ENCODE peak calls at places on chromosomes 5 and 9, in seven cellular contexts. One of them, this sample, is unnamed.

GRCh38 chr9:135455401-135456030 is 24.1 kb upstream of the PPP1R26 start:
- DNase-seq in astrocyte: no peak
- DNase-seq in tibial artery: no peak
- DNase-seq in aorta: no peak
- DNase-seq in RWPE2: no peak
- DNase-seq in IMR-90: no peak
- DNase-seq in tibial nerve: no peak
- DNase-seq in this sample: no peak

GRCh38 chr5:116492776-116493175 is 81.8 kb downstream of the SEMA6A start:
- DNase-seq in astrocyte: no peak
- DNase-seq in aorta: no peak
- DNase-seq in tibial nerve: no peak
- DNase-seq in tibial artery: no peak
- DNase-seq in RWPE2: peak; percentile 69
- DNase-seq in IMR-90: no peak
- DNase-seq in this sample: no peak

GRCh38 chr9:94599102-94599501 is 5.5 kb upstream of the FBP2 start:
- DNase-seq in IMR-90: no peak
- DNase-seq in tibial nerve: no peak
- DNase-seq in tibial artery: no peak
- DNase-seq in aorta: no peak
- DNase-seq in astrocyte: no peak
- DNase-seq in RWPE2: no peak
- DNase-seq in this sample: no peak

GRCh38 chr5:56545016-56545415 is 270.3 kb upstream of the MAP3K1 start:
- DNase-seq in aorta: no peak
- DNase-seq in tibial nerve: no peak
- DNase-seq in tibial artery: no peak
- DNase-seq in IMR-90: peak; percentile 69
- DNase-seq in astrocyte: no peak
- DNase-seq in RWPE2: no peak
- DNase-seq in this sample: no peak

GRCh38 chr5:388266-389196 is 54.4 kb upstream of the EXOC3 start:
- DNase-seq in tibial nerve: no peak
- DNase-seq in tibial artery: no peak
- DNase-seq in astrocyte: no peak
- DNase-seq in RWPE2: peak; percentile 55
- DNase-seq in IMR-90: no peak
- DNase-seq in aorta: peak; percentile 42
- DNase-seq in this sample: no peak

GRCh38 chr5:158967566-158967965 is 132.2 kb downstream of the EBF1 start:
- DNase-seq in tibial nerve: no peak
- DNase-seq in aorta: no peak
- DNase-seq in IMR-90: peak; percentile 32
- DNase-seq in RWPE2: no peak
- DNase-seq in tibial artery: no peak
- DNase-seq in astrocyte: peak; percentile 10
- DNase-seq in this sample: no peak

GRCh38 chr5:149728303-149728702 is 1.8 kb upstream of the PPARGC1B start:
- DNase-seq in tibial nerve: no peak
- DNase-seq in aorta: no peak
- DNase-seq in tibial artery: no peak
- DNase-seq in IMR-90: no peak
- DNase-seq in astrocyte: peak; percentile 21
- DNase-seq in RWPE2: no peak
- DNase-seq in this sample: no peak

GRCh38 chr9:8419871-8420270 is 620.3 kb upstream of the DMAC1 start:
- DNase-seq in aorta: no peak
- DNase-seq in tibial artery: no peak
- DNase-seq in IMR-90: peak; percentile 21
- DNase-seq in tibial nerve: no peak
- DNase-seq in astrocyte: peak; percentile 29
- DNase-seq in RWPE2: no peak
- DNase-seq in this sample: no peak

GRCh38 chr9:109780453-109781033 is 545 bp downstream of the PALM2AKAP2 start:
- DNase-seq in tibial artery: no peak
- DNase-seq in RWPE2: no peak
- DNase-seq in tibial nerve: no peak
- DNase-seq in aorta: no peak
- DNase-seq in IMR-90: no peak
- DNase-seq in astrocyte: peak; percentile 26
- DNase-seq in this sample: no peak

GRCh38 chr9:37575511-37575914 is 667 bp downstream of the FBXO10 start:
- DNase-seq in tibial artery: peak; percentile 21
- DNase-seq in RWPE2: no peak
- DNase-seq in tibial nerve: no peak
- DNase-seq in astrocyte: no peak
- DNase-seq in IMR-90: no peak
- DNase-seq in aorta: no peak
- DNase-seq in this sample: no peak

GRCh38 chr5:332843-333242 is 11.3 kb downstream of the AHRR start:
- DNase-seq in tibial artery: no peak
- DNase-seq in tibial nerve: no peak
- DNase-seq in astrocyte: no peak
- DNase-seq in IMR-90: no peak
- DNase-seq in aorta: no peak
- DNase-seq in RWPE2: no peak
- DNase-seq in this sample: no peak

GRCh38 chr5:37704406-37704805 is 135.4 kb downstream of the GDNF start:
- DNase-seq in IMR-90: no peak
- DNase-seq in aorta: no peak
- DNase-seq in tibial artery: no peak
- DNase-seq in RWPE2: no peak
- DNase-seq in tibial nerve: no peak
- DNase-seq in astrocyte: no peak
- DNase-seq in this sample: no peak

GRCh38 chr9:35341585-35341984 is 148.3 kb upstream of the RUSC2 start:
- DNase-seq in aorta: peak; percentile 81
- DNase-seq in IMR-90: peak; percentile 85
- DNase-seq in astrocyte: peak; percentile 72
- DNase-seq in RWPE2: no peak
- DNase-seq in tibial nerve: peak; percentile 22
- DNase-seq in tibial artery: peak; percentile 65
- DNase-seq in this sample: no peak

GRCh38 chr5:132480546-132481242 is 9.9 kb downstream of the IRF1 start:
- DNase-seq in astrocyte: no peak
- DNase-seq in aorta: no peak
- DNase-seq in tibial artery: no peak
- DNase-seq in IMR-90: no peak
- DNase-seq in tibial nerve: no peak
- DNase-seq in RWPE2: peak; percentile 32
- DNase-seq in this sample: peak; percentile 43

GRCh38 chr9:117739620-117740347 is 35.6 kb downstream of the TLR4 start:
- DNase-seq in tibial nerve: no peak
- DNase-seq in IMR-90: no peak
- DNase-seq in aorta: no peak
- DNase-seq in RWPE2: no peak
- DNase-seq in astrocyte: no peak
- DNase-seq in tibial artery: no peak
- DNase-seq in this sample: no peak

GRCh38 chr5:139655727-139656271 is 7.7 kb downstream of the CXXC5 start:
- DNase-seq in tibial nerve: no peak
- DNase-seq in RWPE2: no peak
- DNase-seq in IMR-90: peak; percentile 69
- DNase-seq in tibial artery: peak; percentile 63
- DNase-seq in astrocyte: no peak
- DNase-seq in aorta: peak; percentile 86
- DNase-seq in this sample: no peak

GRCh38 chr9:105834404-105834803 is 140.1 kb downstream of the TMEM38B start:
- DNase-seq in RWPE2: no peak
- DNase-seq in tibial nerve: no peak
- DNase-seq in IMR-90: no peak
- DNase-seq in astrocyte: no peak
- DNase-seq in aorta: no peak
- DNase-seq in tibial artery: no peak
- DNase-seq in this sample: no peak

GRCh38 chr5:149152317-149152746 is 11.0 kb downstream of the ABLIM3 start:
- DNase-seq in tibial nerve: no peak
- DNase-seq in IMR-90: peak; percentile 62
- DNase-seq in RWPE2: no peak
- DNase-seq in aorta: no peak
- DNase-seq in tibial artery: no peak
- DNase-seq in astrocyte: no peak
- DNase-seq in this sample: no peak

GRCh38 chr5:33662721-33663435 is 222.1 kb downstream of the TARS1 start:
- DNase-seq in IMR-90: peak; percentile 76
- DNase-seq in astrocyte: peak; percentile 51
- DNase-seq in tibial nerve: no peak
- DNase-seq in RWPE2: no peak
- DNase-seq in tibial artery: no peak
- DNase-seq in aorta: no peak
- DNase-seq in this sample: no peak

GRCh38 chr5:119333421-119333851 is 22.4 kb upstream of the TNFAIP8 start:
- DNase-seq in tibial artery: no peak
- DNase-seq in tibial nerve: no peak
- DNase-seq in astrocyte: no peak
- DNase-seq in aorta: no peak
- DNase-seq in IMR-90: peak; percentile 21
- DNase-seq in RWPE2: no peak
- DNase-seq in this sample: no peak

GRCh38 chr5:8864053-8864452 is 681.8 kb downstream of the SEMA5A start:
- DNase-seq in tibial nerve: no peak
- DNase-seq in IMR-90: peak; percentile 28
- DNase-seq in astrocyte: no peak
- DNase-seq in aorta: no peak
- DNase-seq in tibial artery: no peak
- DNase-seq in RWPE2: no peak
- DNase-seq in this sample: no peak

GRCh38 chr5:31208043-31208442 is 14.6 kb downstream of the CDH6 start:
- DNase-seq in RWPE2: no peak
- DNase-seq in tibial nerve: no peak
- DNase-seq in aorta: no peak
- DNase-seq in astrocyte: no peak
- DNase-seq in IMR-90: no peak
- DNase-seq in tibial artery: no peak
- DNase-seq in this sample: no peak

GRCh38 chr9:114616684-114617520 is 5.8 kb downstream of the TMEM268 start:
- DNase-seq in tibial nerve: peak; percentile 62
- DNase-seq in RWPE2: no peak
- DNase-seq in tibial artery: peak; percentile 69
- DNase-seq in astrocyte: no peak
- DNase-seq in IMR-90: no peak
- DNase-seq in aorta: peak; percentile 88
- DNase-seq in this sample: peak; percentile 5

GRCh38 chr5:122653087-122654017 is 121.5 kb upstream of the SNX2 start:
- DNase-seq in aorta: no peak
- DNase-seq in RWPE2: no peak
- DNase-seq in IMR-90: peak; percentile 16
- DNase-seq in astrocyte: peak; percentile 50
- DNase-seq in tibial artery: no peak
- DNase-seq in tibial nerve: no peak
- DNase-seq in this sample: no peak

GRCh38 chr5:73906277-73906676 is 280.3 kb downstream of the ARHGEF28 start:
- DNase-seq in IMR-90: no peak
- DNase-seq in tibial nerve: no peak
- DNase-seq in RWPE2: no peak
- DNase-seq in tibial artery: no peak
- DNase-seq in aorta: no peak
- DNase-seq in astrocyte: no peak
- DNase-seq in this sample: no peak

GRCh38 chr5:60722416-60722815 is 22.4 kb upstream of the DEPDC1B start:
- DNase-seq in tibial nerve: no peak
- DNase-seq in tibial artery: no peak
- DNase-seq in IMR-90: no peak
- DNase-seq in aorta: no peak
- DNase-seq in astrocyte: no peak
- DNase-seq in RWPE2: no peak
- DNase-seq in this sample: no peak

GRCh38 chr9:61673664-61674381 is 484.0 kb downstream of the SPATA31A7 start:
- DNase-seq in tibial nerve: no peak
- DNase-seq in RWPE2: peak; percentile 33
- DNase-seq in tibial artery: no peak
- DNase-seq in aorta: peak; percentile 24
- DNase-seq in astrocyte: no peak
- DNase-seq in IMR-90: no peak
- DNase-seq in this sample: no peak

GRCh38 chr5:145829708-145830361 is 5.3 kb downstream of the PRELID2 start:
- DNase-seq in tibial artery: no peak
- DNase-seq in tibial nerve: no peak
- DNase-seq in IMR-90: no peak
- DNase-seq in RWPE2: no peak
- DNase-seq in aorta: no peak
- DNase-seq in astrocyte: no peak
- DNase-seq in this sample: no peak

GRCh38 chr5:59522201-59522831 is 371.2 kb downstream of the PDE4D start:
- DNase-seq in tibial artery: no peak
- DNase-seq in tibial nerve: no peak
- DNase-seq in astrocyte: peak; percentile 25
- DNase-seq in aorta: no peak
- DNase-seq in RWPE2: no peak
- DNase-seq in IMR-90: no peak
- DNase-seq in this sample: no peak
- H3K27me3 ChIP-seq in tibial artery: no peaks in the 10 kb centered on the region
- H3K27me3 ChIP-seq in tibial nerve: no peaks in the 10 kb centered on the region
- H3K27me3 ChIP-seq in astrocyte: no peaks in the 10 kb centered on the region
- H3K27me3 ChIP-seq in aorta: no peaks in the 10 kb centered on the region
- H3K27me3 ChIP-seq in RWPE2: no peaks in the 10 kb centered on the region
- H3K27me3 ChIP-seq in IMR-90: no peaks in the 10 kb centered on the region
- H3K27me3 ChIP-seq in this sample: no peaks in the 10 kb centered on the region

DNA sequence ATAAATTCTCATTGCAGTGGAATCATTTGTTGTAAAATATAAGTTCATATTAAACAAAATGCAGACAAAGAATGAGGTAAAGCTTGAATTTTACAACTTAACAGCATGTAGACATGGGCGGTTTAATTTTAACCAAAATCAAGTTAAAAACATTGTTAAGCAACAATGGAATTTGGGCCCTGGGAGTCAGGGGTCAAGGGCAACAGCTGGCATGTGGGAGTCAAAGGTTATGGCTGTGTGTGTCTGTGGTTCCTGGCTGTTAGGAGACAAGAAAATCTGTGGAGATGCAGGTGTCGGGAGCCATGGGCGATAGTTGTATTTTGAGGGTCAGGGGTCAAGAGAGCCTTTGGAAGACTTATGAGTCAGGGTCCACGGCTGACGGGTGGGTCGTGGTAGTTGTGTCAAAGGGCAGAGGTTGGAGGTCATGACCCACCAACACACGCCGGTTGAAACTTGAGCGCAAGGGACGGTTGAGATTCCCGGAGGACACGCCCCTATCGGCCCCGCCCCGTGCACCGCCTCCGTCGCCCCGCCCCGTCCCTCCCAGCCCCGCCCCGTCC is 443 bp upstream of the RANBP17 start:
- DNase-seq in IMR-90: no peak
- DNase-seq in aorta: no peak
- DNase-seq in RWPE2: no peak
- DNase-seq in tibial nerve: no peak
- DNase-seq in astrocyte: no peak
- DNase-seq in tibial artery: no peak
- DNase-seq in this sample: no peak
- H3K27ac ChIP-seq in IMR-90: no peak overlapping the region
- H3K27ac ChIP-seq in aorta: no peak overlapping the region
- H3K27ac ChIP-seq in RWPE2: peak overlapping the region; percentile 37
- H3K27ac ChIP-seq in tibial nerve: no peak overlapping the region
- H3K27ac ChIP-seq in astrocyte: no peak overlapping the region
- H3K27ac ChIP-seq in tibial artery: peak overlapping the region; percentile 47
- H3K27ac ChIP-seq in this sample: no peak overlapping the region

GRCh38 chr5:115166744-115167393 is 2.8 kb downstream of the TRIM36 start:
- DNase-seq in tibial artery: no peak
- DNase-seq in astrocyte: no peak
- DNase-seq in tibial nerve: no peak
- DNase-seq in IMR-90: no peak
- DNase-seq in RWPE2: no peak
- DNase-seq in aorta: no peak
- DNase-seq in this sample: no peak
- H3K27me3 ChIP-seq in tibial artery: no peaks in the 10 kb centered on the region
- H3K27me3 ChIP-seq in astrocyte: peaks cover 9% of the 10 kb centered on the region
- H3K27me3 ChIP-seq in tibial nerve: no peaks in the 10 kb centered on the region
- H3K27me3 ChIP-seq in IMR-90: peaks cover 38% of the 10 kb centered on the region
- H3K27me3 ChIP-seq in RWPE2: peaks cover 36% of the 10 kb centered on the region
- H3K27me3 ChIP-seq in aorta: no peaks in the 10 kb centered on the region
- H3K27me3 ChIP-seq in this sample: peaks cover 66% of the 10 kb centered on the region

GRCh38 chr5:168472329-168472728 is 13.9 kb upstream of the RARS1 start:
- DNase-seq in tibial nerve: peak; percentile 20
- DNase-seq in RWPE2: no peak
- DNase-seq in aorta: no peak
- DNase-seq in IMR-90: peak; percentile 96
- DNase-seq in tibial artery: no peak
- DNase-seq in astrocyte: peak; percentile 95
- DNase-seq in this sample: no peak
- H3K27ac ChIP-seq in tibial nerve: peak overlapping the region; percentile 68
- H3K27ac ChIP-seq in RWPE2: peak overlapping the region; percentile 35
- H3K27ac ChIP-seq in aorta: no peak overlapping the region
- H3K27ac ChIP-seq in IMR-90: peak overlapping the region; percentile 75
- H3K27ac ChIP-seq in tibial artery: no peak overlapping the region
- H3K27ac ChIP-seq in astrocyte: peak overlapping the region; percentile 57
- H3K27ac ChIP-seq in this sample: no peak overlapping the region